ENCODE peak calls at places on chromosomes 11 and 22, in four cellular contexts. Q, H, C and B are unnamed samples.

GRCh38 chr11:68584097-68584496 is 100.2 kb upstream of the GAL start:
- DNase-seq in Q (peak), H (peak), C (no peak), B (peak)

GRCh38 chr11:120625565-120625964 is 114.0 kb downstream of the GRIK4 start:
- DNase-seq in Q (no peak), H (no peak), C (no peak), B (no peak)

GRCh38 chr11:111540114-111540920 is at the start of gene LAYN:
- DNase-seq in Q (peak), H (peak), C (peak), B (no peak)

GRCh38 chr22:19679476-19680099 is 34.7 kb upstream of the SEPTIN5 start:
- DNase-seq in Q (peak), H (peak), C (no peak), B (peak)

GRCh38 chr22:17869285-17870096 is 95.2 kb upstream of the BID start:
- DNase-seq in Q (no peak), H (no peak), C (no peak), B (no peak)

GRCh38 chr11:774873-775592 is 2.3 kb downstream of the GATD1 start:
- DNase-seq in Q (no peak), H (no peak), C (peak), B (no peak)

GRCh38 chr22:26529345-26529744 is 17.1 kb upstream of the TFIP11 start:
- DNase-seq in Q (peak), H (peak), C (no peak), B (peak)

GRCh38 chr11:69922015-69922595 is 102.9 kb upstream of the FGF3 start:
- DNase-seq in Q (no peak), H (no peak), C (peak), B (no peak)

GRCh38 chr11:75277211-75277805 is 36.7 kb downstream of the TPBGL start:
- DNase-seq in Q (peak), H (peak), C (no peak), B (no peak)

GRCh38 chr22:30566125-30566524 is 8.3 kb downstream of the GAL3ST1 start:
- DNase-seq in Q (peak), H (no peak), C (no peak), B (no peak)

GRCh38 chr11:1548221-1549070 is 23.6 kb downstream of the DUSP8 start:
- DNase-seq in Q (peak), H (peak), C (no peak), B (peak)

GRCh38 chr11:60985991-60986915 is 14.8 kb downstream of the CD6 start:
- DNase-seq in Q (no peak), H (peak), C (peak), B (peak)

GRCh38 chr11:41382927-41383326 is 76.5 kb downstream of the LRRC4C start:
- DNase-seq in Q (no peak), H (no peak), C (no peak), B (no peak)

GRCh38 chr22:46058591-46059519 is 81.9 kb upstream of the WNT7B start:
- DNase-seq in Q (peak), H (peak), C (peak), B (no peak)

GRCh38 chr22:28911777-28912669 is 28.7 kb downstream of the ZNRF3 start:
- DNase-seq in Q (no peak), H (no peak), C (no peak), B (no peak)

GRCh38 chr11:8913961-8914660 is 3.1 kb downstream of the AKIP1 start:
- DNase-seq in Q (no peak), H (no peak), C (no peak), B (peak)

GRCh38 chr22:26548984-26549383 is 36.7 kb upstream of the TFIP11 start:
- DNase-seq in Q (no peak), H (no peak), C (no peak), B (no peak)

GRCh38 chr11:11845066-11845465 is 3.3 kb downstream of the USP47 start:
- DNase-seq in Q (no peak), H (peak), C (no peak), B (no peak)

GRCh38 chr22:39457047-39457545 is 284 bp downstream of the MGAT3 start:
- DNase-seq in Q (no peak), H (no peak), C (no peak), B (no peak)

GRCh38 chr11:45275823-45276222 is 10.3 kb downstream of the SYT13 start:
- DNase-seq in Q (no peak), H (no peak), C (no peak), B (no peak)

GRCh38 chr11:115578275-115578674 is 74.1 kb upstream of the CADM1 start:
- DNase-seq in Q (no peak), H (no peak), C (no peak), B (no peak)

GRCh38 chr11:279040-279965 is 1.1 kb downstream of the NLRP6 start:
- DNase-seq in Q (peak), H (peak), C (no peak), B (no peak)

GRCh38 chr11:3129591-3130268 is 35.4 kb downstream of the OSBPL5 start:
- DNase-seq in Q (peak), H (no peak), C (peak), B (no peak)

GRCh38 chr11:75342966-75343870 is 8.2 kb downstream of the ARRB1 start:
- DNase-seq in Q (peak), H (peak), C (no peak), B (no peak)

GRCh38 chr22:20615021-20615420 is 107.6 kb downstream of the MED15 start:
- DNase-seq in Q (no peak), H (no peak), C (no peak), B (no peak)

GRCh38 chr11:68342459-68343158 is 30.2 kb downstream of the LRP5 start:
- DNase-seq in Q (no peak), H (peak), C (no peak), B (no peak)

GRCh38 chr11:11179239-11179638 is 173.8 kb downstream of the CSNK2A3 start:
- DNase-seq in Q (no peak), H (no peak), C (no peak), B (no peak)

GRCh38 chr11:76588455-76589325 is 81.9 kb downstream of the LRRC32 start:
- DNase-seq in Q (peak), H (no peak), C (no peak), B (peak)

GRCh38 chr11:106369224-106369623 is 291.8 kb downstream of the AASDHPPT start:
- DNase-seq in Q (no peak), H (no peak), C (no peak), B (no peak)

GRCh38 chr22:35393116-35394010 is 6.6 kb upstream of the MCM5 start:
- DNase-seq in Q (no peak), H (no peak), C (no peak), B (no peak)

GRCh38 chr22:49240472-49240871 is 587.2 kb downstream of the BRD1 start:
- DNase-seq in Q (no peak), H (no peak), C (peak), B (no peak)

GRCh38 chr11:132674161-132674560 is 858.1 kb downstream of the OPCML start:
- DNase-seq in Q (no peak), H (no peak), C (no peak), B (no peak)

GRCh38 chr11:17578958-17579357 is 31.9 kb downstream of the OTOG start:
- DNase-seq in Q (no peak), H (no peak), C (peak), B (no peak)

GRCh38 chr22:45472426-45472825 is 30.3 kb upstream of the FBLN1 start:
- DNase-seq in Q (no peak), H (no peak), C (no peak), B (no peak)

GRCh38 chr11:31361743-31362142 is 7.8 kb downstream of the DCDC1 start:
- DNase-seq in Q (no peak), H (no peak), C (no peak), B (no peak)

GRCh38 chr11:92457250-92457649 is 232.6 kb downstream of the FAT3 start:
- DNase-seq in Q (no peak), H (no peak), C (no peak), B (no peak)

GRCh38 chr22:42322562-42322926 is 52.1 kb upstream of the TCF20 start:
- DNase-seq in Q (no peak), H (no peak), C (no peak), B (no peak)

GRCh38 chr11:44793350-44794090 is 66.8 kb downstream of the TSPAN18 start:
- DNase-seq in Q (no peak), H (no peak), C (no peak), B (no peak)

DNA sequence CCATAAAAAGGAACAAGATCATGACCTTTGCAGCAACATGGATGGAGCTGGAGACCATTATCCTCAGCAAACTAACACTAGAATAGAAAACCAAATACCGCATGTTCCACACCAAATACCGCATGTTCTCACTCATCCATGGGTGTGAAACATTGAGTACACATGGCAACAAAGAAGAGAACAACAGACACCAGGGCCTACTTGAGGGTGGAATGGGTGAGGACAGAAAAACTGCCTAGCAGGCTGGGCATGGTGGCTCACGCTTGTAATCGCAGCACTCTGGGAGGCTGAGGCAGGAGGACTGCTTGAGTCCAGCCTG is 12.3 kb downstream of the EHD1 start:
- DNase-seq in Q (no peak), H (no peak), C (no peak), B (no peak)
- TF ChIP-seq POLR2A in Q (no peak), H (no peak), C (no peak), B (no peak)

DNA sequence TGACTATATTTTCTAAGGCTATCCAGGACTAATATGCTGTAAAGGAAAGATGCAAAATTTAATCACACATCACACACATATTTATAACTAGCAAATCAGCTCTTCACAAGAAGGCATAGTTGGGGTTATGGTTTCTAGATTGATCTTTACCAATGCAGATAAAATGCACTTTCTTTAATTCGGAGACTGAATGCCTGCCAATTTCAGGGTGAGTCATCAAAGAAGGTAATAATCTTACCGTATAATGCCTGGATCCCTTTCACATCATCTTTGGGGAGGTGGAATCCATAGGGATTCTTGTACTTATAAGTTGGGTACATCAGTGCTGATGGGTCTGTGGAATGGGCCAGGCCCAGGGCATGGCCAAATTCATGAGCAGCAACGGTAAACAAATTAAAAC is 16.4 kb downstream of the MMP20 start:
- DNase-seq in Q (no peak), H (no peak), C (no peak), B (no peak)
- H3K4me3 ChIP-seq in Q (no peak), H (no peak), C (no peak), B (no peak)

GRCh38 chr11:4546876-4547275 is 1.9 kb downstream of the OR52M1 start:
- DNase-seq in Q (no peak), H (no peak), C (no peak), B (no peak)
- TF ChIP-seq POLR2A in Q (peak), H (no peak), C (no peak), B (no peak)

GRCh38 chr11:33935005-33935404 is 43.1 kb upstream of the LMO2 start:
- DNase-seq in Q (no peak), H (no peak), C (no peak), B (no peak)

GRCh38 chr11:33934450-33934849 is 42.6 kb upstream of the LMO2 start:
- DNase-seq in Q (no peak), H (no peak), C (no peak), B (no peak)

GRCh38 chr11:33935466-33935865 is 43.6 kb upstream of the LMO2 start:
- DNase-seq in Q (no peak), H (no peak), C (no peak), B (no peak)

GRCh38 chr11:33936057-33936456 is 44.2 kb upstream of the LMO2 start:
- DNase-seq in Q (no peak), H (no peak), C (no peak), B (no peak)

GRCh38 chr11:33936745-33937612 is 45.1 kb upstream of the LMO2 start:
- DNase-seq in Q (peak), H (peak), C (peak), B (peak)
- H3K4me3 ChIP-seq in Q (no peak), H (no peak), C (no peak), B (no peak)